ENCODE peak calls at places on chromosomes 11 and 22, in six cellular contexts. One of them, this sample, is unnamed.
A peak's percentile ranks its signal among the peaks of the same experiment; 100 is the strongest.

GRCh38 chr22:36998620-36999351 is 20.5 kb downstream of the TST start:
- DNase-seq in HCT116: peak; percentile 58
- DNase-seq in sigmoid colon: no peak
- DNase-seq in gastrocnemius medialis: no peak
- DNase-seq in uterus: no peak
- DNase-seq in IMR-90: peak; percentile 15
- DNase-seq in this sample: no peak

GRCh38 chr11:94142308-94143277 is 14.0 kb downstream of the PANX1 start:
- DNase-seq in HCT116: no peak
- DNase-seq in sigmoid colon: no peak
- DNase-seq in gastrocnemius medialis: no peak
- DNase-seq in uterus: no peak
- DNase-seq in IMR-90: no peak
- DNase-seq in this sample: no peak

GRCh38 chr22:31286360-31287255 is 5.7 kb downstream of the PIK3IP1 start:
- DNase-seq in HCT116: no peak
- DNase-seq in sigmoid colon: peak; percentile 82
- DNase-seq in gastrocnemius medialis: peak; percentile 26
- DNase-seq in uterus: peak; percentile 32
- DNase-seq in IMR-90: no peak
- DNase-seq in this sample: peak; percentile 71

GRCh38 chr11:64092119-64092760 is 56.5 kb downstream of the FLRT1 start:
- DNase-seq in HCT116: no peak
- DNase-seq in sigmoid colon: no peak
- DNase-seq in gastrocnemius medialis: no peak
- DNase-seq in uterus: no peak
- DNase-seq in IMR-90: no peak
- DNase-seq in this sample: no peak

GRCh38 chr11:78420255-78420764 is 2.7 kb upstream of the GAB2 start:
- DNase-seq in HCT116: no peak
- DNase-seq in sigmoid colon: peak; percentile 86
- DNase-seq in gastrocnemius medialis: peak; percentile 16
- DNase-seq in uterus: peak; percentile 83
- DNase-seq in IMR-90: peak; percentile 88
- DNase-seq in this sample: peak; percentile 66

GRCh38 chr11:46916669-46917108 is 1.7 kb downstream of the LRP4 start:
- DNase-seq in HCT116: no peak
- DNase-seq in sigmoid colon: peak; percentile 88
- DNase-seq in gastrocnemius medialis: peak; percentile 45
- DNase-seq in uterus: peak; percentile 63
- DNase-seq in IMR-90: peak; percentile 78
- DNase-seq in this sample: no peak

GRCh38 chr11:114077482-114078305 is 18.2 kb downstream of the ZBTB16 start:
- DNase-seq in HCT116: no peak
- DNase-seq in sigmoid colon: peak; percentile 61
- DNase-seq in gastrocnemius medialis: no peak
- DNase-seq in uterus: no peak
- DNase-seq in IMR-90: no peak
- DNase-seq in this sample: no peak

GRCh38 chr11:19594326-19594725 is 118.3 kb upstream of the NAV2 start:
- DNase-seq in HCT116: no peak
- DNase-seq in sigmoid colon: no peak
- DNase-seq in gastrocnemius medialis: no peak
- DNase-seq in uterus: no peak
- DNase-seq in IMR-90: peak; percentile 50
- DNase-seq in this sample: no peak

GRCh38 chr11:18384157-18384641 is 10.2 kb upstream of the LDHA start:
- DNase-seq in HCT116: no peak
- DNase-seq in sigmoid colon: peak; percentile 90
- DNase-seq in gastrocnemius medialis: peak; percentile 41
- DNase-seq in uterus: peak; percentile 79
- DNase-seq in IMR-90: peak; percentile 79
- DNase-seq in this sample: peak; percentile 93

GRCh38 chr11:73149105-73149504 is 7.0 kb upstream of the FCHSD2 start:
- DNase-seq in HCT116: no peak
- DNase-seq in sigmoid colon: peak; percentile 36
- DNase-seq in gastrocnemius medialis: no peak
- DNase-seq in uterus: no peak
- DNase-seq in IMR-90: no peak
- DNase-seq in this sample: peak; percentile 14

GRCh38 chr11:118928108-118928869 is 2.6 kb upstream of the BCL9L start:
- DNase-seq in HCT116: peak; percentile 96
- DNase-seq in sigmoid colon: peak; percentile 98
- DNase-seq in gastrocnemius medialis: peak; percentile 98
- DNase-seq in uterus: peak; percentile 96
- DNase-seq in IMR-90: peak; percentile 92
- DNase-seq in this sample: peak; percentile 98

GRCh38 chr11:70500076-70500847 is 101.9 kb downstream of the CTTN start:
- DNase-seq in HCT116: no peak
- DNase-seq in sigmoid colon: peak; percentile 53
- DNase-seq in gastrocnemius medialis: no peak
- DNase-seq in uterus: no peak
- DNase-seq in IMR-90: no peak
- DNase-seq in this sample: no peak

GRCh38 chr11:8006349-8006977 is 19.3 kb downstream of the EIF3F start:
- DNase-seq in HCT116: peak; percentile 54
- DNase-seq in sigmoid colon: peak; percentile 74
- DNase-seq in gastrocnemius medialis: no peak
- DNase-seq in uterus: peak; percentile 67
- DNase-seq in IMR-90: peak; percentile 71
- DNase-seq in this sample: peak; percentile 40

GRCh38 chr22:45221201-45221600 is 19.5 kb downstream of the KIAA0930 start:
- DNase-seq in HCT116: no peak
- DNase-seq in sigmoid colon: no peak
- DNase-seq in gastrocnemius medialis: no peak
- DNase-seq in uterus: no peak
- DNase-seq in IMR-90: no peak
- DNase-seq in this sample: no peak

GRCh38 chr22:29587938-29588699 is 7.2 kb upstream of the NIPSNAP1 start:
- DNase-seq in HCT116: no peak
- DNase-seq in sigmoid colon: no peak
- DNase-seq in gastrocnemius medialis: no peak
- DNase-seq in uterus: no peak
- DNase-seq in IMR-90: peak; percentile 92
- DNase-seq in this sample: no peak

GRCh38 chr11:71472357-71472885 is 19.4 kb downstream of the NADSYN1 start:
- DNase-seq in HCT116: no peak
- DNase-seq in sigmoid colon: peak; percentile 40
- DNase-seq in gastrocnemius medialis: no peak
- DNase-seq in uterus: no peak
- DNase-seq in IMR-90: no peak
- DNase-seq in this sample: no peak

DNA sequence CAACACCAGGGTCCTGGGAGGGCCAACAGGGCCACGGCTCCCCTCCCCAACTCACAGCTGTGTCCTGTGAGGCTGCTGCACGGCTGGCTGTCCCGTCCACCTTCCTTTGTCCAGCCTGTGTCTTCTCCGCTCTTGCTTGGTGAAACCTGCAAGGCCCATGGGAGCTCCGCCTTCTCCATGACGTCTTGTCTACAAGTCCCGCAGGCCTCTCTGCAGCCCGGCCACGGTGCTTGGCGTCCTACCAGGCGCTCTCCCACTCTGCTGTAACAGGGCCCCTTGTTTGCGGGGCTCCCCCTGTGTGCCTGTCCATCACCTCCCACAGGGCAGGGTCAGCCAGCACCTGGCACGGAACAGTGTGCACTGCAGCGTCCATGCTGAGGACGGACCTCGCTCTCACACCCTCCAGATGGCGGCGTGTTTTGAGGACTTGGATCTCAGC is 866.8 kb downstream of the TBC1D22A start:
- DNase-seq in HCT116: no peak
- DNase-seq in sigmoid colon: no peak
- DNase-seq in gastrocnemius medialis: no peak
- DNase-seq in uterus: no peak
- DNase-seq in IMR-90: no peak
- DNase-seq in this sample: peak; percentile 10
- H3K4me3 ChIP-seq in HCT116: no peak overlapping the region
- H3K4me3 ChIP-seq in sigmoid colon: no peak overlapping the region
- H3K4me3 ChIP-seq in gastrocnemius medialis: no peak overlapping the region
- H3K4me3 ChIP-seq in uterus: no peak overlapping the region
- H3K4me3 ChIP-seq in IMR-90: no peak overlapping the region
- H3K4me3 ChIP-seq in this sample: no peak overlapping the region

DNA sequence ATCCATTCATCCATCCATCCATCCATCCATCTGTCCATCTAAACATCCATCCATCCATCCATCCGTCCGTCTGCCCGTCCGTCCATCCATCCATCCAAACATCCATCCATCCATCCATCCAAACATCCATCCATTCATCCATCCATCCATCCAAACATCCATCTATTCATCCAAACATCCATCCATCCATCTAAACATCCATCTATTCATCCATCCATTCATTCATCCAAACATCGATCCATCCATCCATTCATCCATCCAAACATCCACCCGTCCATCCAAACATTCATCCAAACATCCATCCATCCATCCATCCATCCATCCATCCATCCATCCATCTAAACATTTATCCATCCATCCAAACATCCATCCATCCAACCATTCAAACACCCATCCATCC is 45.3 kb upstream of the SMIM38 start:
- DNase-seq in HCT116: no peak
- DNase-seq in sigmoid colon: no peak
- DNase-seq in gastrocnemius medialis: no peak
- DNase-seq in uterus: no peak
- DNase-seq in IMR-90: no peak
- DNase-seq in this sample: no peak
- TF ChIP-seq POLR2A in HCT116: no peak
- TF ChIP-seq POLR2A in sigmoid colon: no peak
- TF ChIP-seq POLR2A in gastrocnemius medialis: no peak
- TF ChIP-seq POLR2A in uterus: no peak
- TF ChIP-seq POLR2A in IMR-90: no peak
- TF ChIP-seq POLR2A in this sample: no peak

GRCh38 chr11:61356701-61357100 is 5.0 kb downstream of the CYB561A3 start:
- DNase-seq in HCT116: no peak
- DNase-seq in sigmoid colon: no peak
- DNase-seq in gastrocnemius medialis: no peak
- DNase-seq in uterus: no peak
- DNase-seq in IMR-90: no peak
- DNase-seq in this sample: no peak

GRCh38 chr11:61358566-61358965 is 3.1 kb downstream of the CYB561A3 start:
- DNase-seq in HCT116: no peak
- DNase-seq in sigmoid colon: no peak
- DNase-seq in gastrocnemius medialis: no peak
- DNase-seq in uterus: no peak
- DNase-seq in IMR-90: no peak
- DNase-seq in this sample: no peak

GRCh38 chr11:61357233-61357893 is 4.3 kb downstream of the CYB561A3 start:
- DNase-seq in HCT116: no peak
- DNase-seq in sigmoid colon: no peak
- DNase-seq in gastrocnemius medialis: no peak
- DNase-seq in uterus: no peak
- DNase-seq in IMR-90: no peak
- DNase-seq in this sample: no peak

GRCh38 chr11:61359541-61359940 is 2.1 kb downstream of the CYB561A3 start:
- DNase-seq in HCT116: no peak
- DNase-seq in sigmoid colon: no peak
- DNase-seq in gastrocnemius medialis: no peak
- DNase-seq in uterus: no peak
- DNase-seq in IMR-90: no peak
- DNase-seq in this sample: no peak

GRCh38 chr11:61357894-61358239 is 3.8 kb downstream of the CYB561A3 start:
- DNase-seq in HCT116: no peak
- DNase-seq in sigmoid colon: no peak
- DNase-seq in gastrocnemius medialis: no peak
- DNase-seq in uterus: no peak
- DNase-seq in IMR-90: no peak
- DNase-seq in this sample: no peak
- H3K4me3 ChIP-seq in HCT116: no peak overlapping the region
- H3K4me3 ChIP-seq in sigmoid colon: no peak overlapping the region
- H3K4me3 ChIP-seq in gastrocnemius medialis: no peak overlapping the region
- H3K4me3 ChIP-seq in uterus: no peak overlapping the region
- H3K4me3 ChIP-seq in IMR-90: no peak overlapping the region
- H3K4me3 ChIP-seq in this sample: no peak overlapping the region

GRCh38 chr11:65863889-65864757 is 3.9 kb downstream of the MUS81 start:
- DNase-seq in HCT116: no peak
- DNase-seq in sigmoid colon: no peak
- DNase-seq in gastrocnemius medialis: no peak
- DNase-seq in uterus: peak; percentile 15
- DNase-seq in IMR-90: no peak
- DNase-seq in this sample: no peak
- TF ChIP-seq POLR2A in HCT116: no peak
- TF ChIP-seq POLR2A in sigmoid colon: no peak
- TF ChIP-seq POLR2A in gastrocnemius medialis: no peak
- TF ChIP-seq POLR2A in uterus: no peak
- TF ChIP-seq POLR2A in IMR-90: no peak
- TF ChIP-seq POLR2A in this sample: no peak

DNA sequence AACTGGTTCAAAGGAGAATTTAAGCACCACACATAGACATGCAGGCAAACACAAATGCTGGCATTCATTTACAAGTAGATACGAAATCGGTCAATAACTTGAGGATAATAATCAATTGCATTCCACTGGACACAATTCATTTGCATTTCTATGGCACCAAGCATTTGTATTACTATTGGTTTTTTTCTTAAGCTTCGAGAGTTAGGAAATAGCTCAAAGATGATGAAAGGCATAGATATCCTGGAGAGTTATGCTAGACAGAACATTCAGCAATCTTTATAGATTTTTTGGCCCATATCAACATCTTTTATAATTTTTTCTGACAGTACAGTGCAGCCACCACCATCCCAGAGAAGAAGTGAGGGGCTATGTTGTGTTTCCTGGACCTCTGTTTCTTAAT is 544.4 kb downstream of the MIAT start:
- DNase-seq in HCT116: no peak
- DNase-seq in sigmoid colon: no peak
- DNase-seq in gastrocnemius medialis: no peak
- DNase-seq in uterus: no peak
- DNase-seq in IMR-90: no peak
- DNase-seq in this sample: no peak
- H3K4me3 ChIP-seq in HCT116: no peak overlapping the region
- H3K4me3 ChIP-seq in sigmoid colon: no peak overlapping the region
- H3K4me3 ChIP-seq in gastrocnemius medialis: no peak overlapping the region
- H3K4me3 ChIP-seq in uterus: no peak overlapping the region
- H3K4me3 ChIP-seq in IMR-90: no peak overlapping the region
- H3K4me3 ChIP-seq in this sample: no peak overlapping the region

This sample was measured in lower leg skin.